ENCODE peak calls at places on chromosomes 4 and X, in four cellular contexts. S is CD8-positive, alpha-beta T cell; X is sigmoid colon; N is right lobe of liver. L is an unnamed sample. For H3K36me3, the result is how much of the 10 kb centered on the place peaks cover.

GRCh38 chr4:155722816-155723499 is 35.9 kb upstream of the GUCY1B1 start:
- DNase-seq in S (no peak), X (no peak), N (no peak), L (no peak)

GRCh38 chr4:24846716-24847115 is 51.3 kb downstream of the SOD3 start:
- DNase-seq in S (no peak), X (no peak), N (no peak), L (no peak)

GRCh38 chrX:150291014-150291413 is 72.1 kb upstream of the MAMLD1 start:
- DNase-seq in S (peak), X (no peak), N (peak), L (no peak)

GRCh38 chr4:48129307-48130014 is 4.6 kb downstream of the TXK start:
- DNase-seq in S (peak), X (no peak), N (no peak), L (no peak)

GRCh38 chrX:81996166-81996565 is 794.3 kb downstream of the SH3BGRL start:
- DNase-seq in S (no peak), X (no peak), N (no peak), L (no peak)

GRCh38 chr4:189502841-189503240 is 437.8 kb upstream of the FRG1 start:
- DNase-seq in S (no peak), X (no peak), N (no peak), L (no peak)

GRCh38 chrX:74419861-74420193 is 1.5 kb upstream of the SLC16A2 start:
- DNase-seq in S (peak), X (no peak), N (no peak), L (no peak)

GRCh38 chr4:184807261-184807660 is 18.5 kb downstream of the ACSL1 start:
- DNase-seq in S (no peak), X (no peak), N (peak), L (no peak)

GRCh38 chr4:2507259-2507658 is 29.2 kb upstream of the FAM193A start:
- DNase-seq in S (no peak), X (no peak), N (no peak), L (no peak)
- H3K36me3 ChIP-seq in S (under half), X (under half), N (under half), L (half or more)

GRCh38 chr4:163680390-163681098 is 186.1 kb downstream of the TMA16 start:
- DNase-seq in S (no peak), X (no peak), N (no peak), L (no peak)
- H3K36me3 ChIP-seq in S (under half), X (under half), N (under half), L (under half)

DNA sequence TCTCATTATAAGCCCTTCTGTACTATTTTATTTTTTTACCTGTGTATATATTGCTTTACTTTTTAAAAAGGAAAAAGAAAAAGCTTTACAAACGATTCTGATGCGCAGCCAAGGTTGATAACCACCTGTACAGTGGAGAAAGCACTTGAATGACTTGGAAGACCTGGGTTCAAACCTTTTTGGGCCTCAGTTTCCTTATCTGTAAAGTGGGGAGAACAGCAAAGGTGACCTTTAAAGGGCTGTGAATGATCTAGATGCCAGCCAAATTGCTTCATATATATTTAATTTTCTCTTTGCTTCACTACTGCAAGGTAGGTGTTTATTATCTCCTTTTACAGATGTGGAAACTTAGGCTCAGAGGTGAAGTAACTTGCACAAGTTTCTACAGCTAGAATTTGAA is 45.0 kb downstream of the SMC1A start:
- DNase-seq in S (no peak), X (no peak), N (no peak), L (no peak)
- H3K36me3 ChIP-seq in S (under half), X (under half), N (under half), L (under half)

DNA sequence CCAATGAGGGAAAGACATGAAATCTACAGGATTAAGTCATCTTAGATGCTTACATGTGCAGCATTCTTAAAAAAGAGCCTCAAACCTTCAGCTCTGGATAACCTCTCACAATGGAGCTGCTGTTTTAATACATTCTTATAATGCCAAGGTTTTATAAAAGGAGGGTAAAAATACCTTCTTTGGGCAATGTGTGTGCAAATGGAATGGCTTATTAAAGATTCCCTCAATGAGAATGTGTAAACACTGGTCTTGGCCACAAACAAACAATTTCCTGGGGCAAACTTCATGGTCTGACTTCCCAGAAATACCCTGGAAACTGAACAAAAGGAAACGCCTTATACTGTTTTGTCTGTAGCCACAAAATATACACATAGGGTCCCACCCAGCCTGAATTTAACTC is 148.7 kb upstream of the INTU start:
- DNase-seq in S (no peak), X (no peak), N (no peak), L (no peak)
- H3K36me3 ChIP-seq in S (under half), X (under half), N (under half), L (under half)

GRCh38 chr4:104966349-104967033 is 180.2 kb upstream of the TET2 start:
- DNase-seq in S (no peak), X (no peak), N (no peak), L (no peak)
- H3K36me3 ChIP-seq in S (under half), X (under half), N (under half), L (under half)

L was measured in RWPE2.